ENCODE peak calls at places on chromosome 4, in seven cellular contexts. One of them, this sample, is unnamed.

GRCh38 chr4:121198261-121198660 is 34.1 kb upstream of the TNIP3 start:
- DNase-seq in tibial artery: no peak
- DNase-seq in anterior cingulate cortex: no peak
- DNase-seq in body of pancreas: no peak
- DNase-seq in upper lobe of left lung: no peak
- DNase-seq in fibroblast of mammary gland: no peak
- DNase-seq in SK-N-DZ: no peak
- DNase-seq in this sample: no peak

GRCh38 chr4:66906314-66906713 is 639.0 kb downstream of the CENPC start:
- DNase-seq in upper lobe of left lung: no peak
- DNase-seq in anterior cingulate cortex: no peak
- DNase-seq in SK-N-DZ: peak; percentile 18
- DNase-seq in fibroblast of mammary gland: no peak
- DNase-seq in tibial artery: no peak
- DNase-seq in body of pancreas: no peak
- DNase-seq in this sample: no peak

GRCh38 chr4:1285790-1286553 is 3.7 kb upstream of the MAEA start:
- DNase-seq in tibial artery: no peak
- DNase-seq in upper lobe of left lung: peak; percentile 21
- DNase-seq in fibroblast of mammary gland: peak; percentile 40
- DNase-seq in body of pancreas: peak; percentile 46
- DNase-seq in anterior cingulate cortex: no peak
- DNase-seq in SK-N-DZ: peak; percentile 27
- DNase-seq in this sample: peak; percentile 53

GRCh38 chr4:155241664-155242063 is 33.2 kb downstream of the NPY2R start:
- DNase-seq in anterior cingulate cortex: no peak
- DNase-seq in body of pancreas: no peak
- DNase-seq in SK-N-DZ: peak; percentile 70
- DNase-seq in upper lobe of left lung: no peak
- DNase-seq in tibial artery: no peak
- DNase-seq in fibroblast of mammary gland: peak; percentile 23
- DNase-seq in this sample: no peak

GRCh38 chr4:20672262-20672661 is 28.0 kb upstream of the PACRGL start:
- DNase-seq in SK-N-DZ: no peak
- DNase-seq in anterior cingulate cortex: no peak
- DNase-seq in upper lobe of left lung: no peak
- DNase-seq in body of pancreas: no peak
- DNase-seq in tibial artery: no peak
- DNase-seq in fibroblast of mammary gland: no peak
- DNase-seq in this sample: no peak

GRCh38 chr4:158810487-158811215 is 41.8 kb downstream of the FNIP2 start:
- DNase-seq in anterior cingulate cortex: no peak
- DNase-seq in body of pancreas: peak; percentile 50
- DNase-seq in tibial artery: peak; percentile 91
- DNase-seq in fibroblast of mammary gland: peak; percentile 99
- DNase-seq in SK-N-DZ: no peak
- DNase-seq in upper lobe of left lung: peak; percentile 70
- DNase-seq in this sample: no peak

GRCh38 chr4:2081540-2081939 is 22.4 kb downstream of the NAT8L start:
- DNase-seq in fibroblast of mammary gland: no peak
- DNase-seq in upper lobe of left lung: peak; percentile 10
- DNase-seq in tibial artery: peak; percentile 32
- DNase-seq in body of pancreas: no peak
- DNase-seq in anterior cingulate cortex: no peak
- DNase-seq in SK-N-DZ: no peak
- DNase-seq in this sample: no peak

GRCh38 chr4:8019396-8020365 is 80.0 kb upstream of the AFAP1 start:
- DNase-seq in SK-N-DZ: no peak
- DNase-seq in body of pancreas: no peak
- DNase-seq in anterior cingulate cortex: peak; percentile 37
- DNase-seq in upper lobe of left lung: peak; percentile 54
- DNase-seq in fibroblast of mammary gland: no peak
- DNase-seq in tibial artery: no peak
- DNase-seq in this sample: no peak

GRCh38 chr4:156495836-156496235 is 475.8 kb downstream of the PDGFC start:
- DNase-seq in body of pancreas: no peak
- DNase-seq in anterior cingulate cortex: no peak
- DNase-seq in upper lobe of left lung: no peak
- DNase-seq in tibial artery: no peak
- DNase-seq in SK-N-DZ: no peak
- DNase-seq in fibroblast of mammary gland: no peak
- DNase-seq in this sample: no peak

GRCh38 chr4:26884486-26884988 is 23.9 kb downstream of the STIM2 start:
- DNase-seq in anterior cingulate cortex: no peak
- DNase-seq in fibroblast of mammary gland: no peak
- DNase-seq in tibial artery: no peak
- DNase-seq in SK-N-DZ: no peak
- DNase-seq in body of pancreas: no peak
- DNase-seq in upper lobe of left lung: no peak
- DNase-seq in this sample: no peak

GRCh38 chr4:184960505-184960971 is 57.8 kb upstream of the HELT start:
- DNase-seq in fibroblast of mammary gland: no peak
- DNase-seq in SK-N-DZ: no peak
- DNase-seq in body of pancreas: peak; percentile 15
- DNase-seq in anterior cingulate cortex: no peak
- DNase-seq in upper lobe of left lung: no peak
- DNase-seq in tibial artery: no peak
- DNase-seq in this sample: no peak

GRCh38 chr4:1277667-1278335 is 11.9 kb upstream of the MAEA start:
- DNase-seq in SK-N-DZ: no peak
- DNase-seq in body of pancreas: no peak
- DNase-seq in tibial artery: no peak
- DNase-seq in upper lobe of left lung: no peak
- DNase-seq in fibroblast of mammary gland: peak; percentile 25
- DNase-seq in anterior cingulate cortex: no peak
- DNase-seq in this sample: no peak

This sample was measured in activated naive CD4-positive, alpha-beta T cell treated with Interleukin-2 at 50 U/mL for 16 hours.